ENCODE peak calls at places on chromosomes 5 and 9, in seven cellular contexts. One of them, this sample, is unnamed.

GRCh38 chr9:137028281-137029057 is 432 bp upstream of the ABCA2 start:
- DNase-seq in NCI-H1694: no peak
- DNase-seq in AG09309: no peak
- DNase-seq in A549: no peak
- DNase-seq in islet precursor cell: no peak
- DNase-seq in HS-27A: no peak
- DNase-seq in colonic mucosa: peak
- DNase-seq in this sample: no peak

GRCh38 chr5:141359790-141360426 is at the start of gene PCDHGB2:
- DNase-seq in NCI-H1694: peak
- DNase-seq in AG09309: no peak
- DNase-seq in A549: no peak
- DNase-seq in islet precursor cell: no peak
- DNase-seq in HS-27A: no peak
- DNase-seq in colonic mucosa: no peak
- DNase-seq in this sample: no peak

GRCh38 chr5:137836997-137837396 is 30.7 kb upstream of the MYOT start:
- DNase-seq in NCI-H1694: no peak
- DNase-seq in AG09309: no peak
- DNase-seq in A549: no peak
- DNase-seq in islet precursor cell: no peak
- DNase-seq in HS-27A: no peak
- DNase-seq in colonic mucosa: no peak
- DNase-seq in this sample: no peak

GRCh38 chr9:136291306-136292025 is 12.4 kb downstream of the CCDC187 start:
- DNase-seq in NCI-H1694: no peak
- DNase-seq in AG09309: no peak
- DNase-seq in A549: no peak
- DNase-seq in islet precursor cell: no peak
- DNase-seq in HS-27A: no peak
- DNase-seq in colonic mucosa: no peak
- DNase-seq in this sample: no peak

GRCh38 chr5:94705427-94705826 is 87.0 kb downstream of the SLF1 start:
- DNase-seq in NCI-H1694: no peak
- DNase-seq in AG09309: no peak
- DNase-seq in A549: no peak
- DNase-seq in islet precursor cell: no peak
- DNase-seq in HS-27A: no peak
- DNase-seq in colonic mucosa: no peak
- DNase-seq in this sample: no peak

GRCh38 chr5:123844873-123845272 is 332.9 kb downstream of the CSNK1G3 start:
- DNase-seq in NCI-H1694: no peak
- DNase-seq in AG09309: no peak
- DNase-seq in A549: no peak
- DNase-seq in islet precursor cell: no peak
- DNase-seq in HS-27A: no peak
- DNase-seq in colonic mucosa: no peak
- DNase-seq in this sample: no peak

GRCh38 chr5:6606884-6607558 is 25.8 kb downstream of the NSUN2 start:
- DNase-seq in NCI-H1694: no peak
- DNase-seq in AG09309: no peak
- DNase-seq in A549: no peak
- DNase-seq in islet precursor cell: peak
- DNase-seq in HS-27A: no peak
- DNase-seq in colonic mucosa: no peak
- DNase-seq in this sample: no peak

GRCh38 chr9:88236531-88237453 is 98.5 kb upstream of the SPATA31C2 start:
- DNase-seq in NCI-H1694: no peak
- DNase-seq in AG09309: no peak
- DNase-seq in A549: no peak
- DNase-seq in islet precursor cell: peak
- DNase-seq in HS-27A: no peak
- DNase-seq in colonic mucosa: no peak
- DNase-seq in this sample: no peak

GRCh38 chr5:172223901-172224873 is 30.2 kb downstream of the EFCAB9 start:
- DNase-seq in NCI-H1694: no peak
- DNase-seq in AG09309: no peak
- DNase-seq in A549: no peak
- DNase-seq in islet precursor cell: no peak
- DNase-seq in HS-27A: no peak
- DNase-seq in colonic mucosa: no peak
- DNase-seq in this sample: no peak

GRCh38 chr9:126317513-126317912 is 9.1 kb upstream of the MVB12B start:
- DNase-seq in NCI-H1694: no peak
- DNase-seq in AG09309: no peak
- DNase-seq in A549: no peak
- DNase-seq in islet precursor cell: no peak
- DNase-seq in HS-27A: no peak
- DNase-seq in colonic mucosa: peak
- DNase-seq in this sample: no peak